ENCODE peak calls at places on chromosomes 11 and 22, in nine cellular contexts. One of them, this sample, is unnamed.

GRCh38 chr11:44906641-44907040 is 44.0 kb downstream of the TP53I11 start:
- DNase-seq in tibial artery: no peak
- DNase-seq in pancreas: no peak
- DNase-seq in AG04450: no peak
- DNase-seq in ascending aorta: no peak
- DNase-seq in testis: no peak
- DNase-seq in astrocyte: no peak
- DNase-seq in PC-3: no peak
- DNase-seq in thoracic aorta: no peak
- DNase-seq in this sample: no peak

GRCh38 chr11:2944953-2945756 is 15.9 kb upstream of the PHLDA2 start:
- DNase-seq in PC-3: no peak
- DNase-seq in thoracic aorta: peak
- DNase-seq in tibial artery: peak
- DNase-seq in testis: peak
- DNase-seq in astrocyte: peak
- DNase-seq in pancreas: peak
- DNase-seq in AG04450: peak
- DNase-seq in ascending aorta: peak
- DNase-seq in this sample: peak

GRCh38 chr11:134049303-134049702 is 19.6 kb upstream of the JAM3 start:
- DNase-seq in ascending aorta: peak
- DNase-seq in astrocyte: no peak
- DNase-seq in testis: peak
- DNase-seq in AG04450: no peak
- DNase-seq in pancreas: no peak
- DNase-seq in PC-3: no peak
- DNase-seq in tibial artery: no peak
- DNase-seq in thoracic aorta: no peak
- DNase-seq in this sample: no peak

GRCh38 chr11:108693852-108694251 is 29.0 kb downstream of the DDX10 start:
- DNase-seq in ascending aorta: no peak
- DNase-seq in astrocyte: peak
- DNase-seq in pancreas: no peak
- DNase-seq in thoracic aorta: no peak
- DNase-seq in testis: no peak
- DNase-seq in AG04450: no peak
- DNase-seq in tibial artery: no peak
- DNase-seq in PC-3: peak
- DNase-seq in this sample: peak

GRCh38 chr22:21009638-21010425 is 5.1 kb upstream of the P2RX6 start:
- DNase-seq in PC-3: peak
- DNase-seq in AG04450: no peak
- DNase-seq in tibial artery: no peak
- DNase-seq in thoracic aorta: no peak
- DNase-seq in testis: peak
- DNase-seq in ascending aorta: no peak
- DNase-seq in pancreas: peak
- DNase-seq in astrocyte: peak
- DNase-seq in this sample: peak

GRCh38 chr11:67663515-67664212 is 10.8 kb downstream of the ALDH3B2 start:
- DNase-seq in AG04450: no peak
- DNase-seq in PC-3: no peak
- DNase-seq in thoracic aorta: no peak
- DNase-seq in pancreas: no peak
- DNase-seq in astrocyte: no peak
- DNase-seq in testis: no peak
- DNase-seq in tibial artery: peak
- DNase-seq in ascending aorta: no peak
- DNase-seq in this sample: no peak

GRCh38 chr11:45405916-45406670 is 120.0 kb upstream of the SYT13 start:
- DNase-seq in astrocyte: no peak
- DNase-seq in PC-3: peak
- DNase-seq in thoracic aorta: no peak
- DNase-seq in tibial artery: no peak
- DNase-seq in pancreas: no peak
- DNase-seq in testis: no peak
- DNase-seq in ascending aorta: no peak
- DNase-seq in AG04450: no peak
- DNase-seq in this sample: no peak

GRCh38 chr22:23068832-23069385 is 1.4 kb upstream of the GNAZ start:
- DNase-seq in AG04450: no peak
- DNase-seq in PC-3: no peak
- DNase-seq in tibial artery: peak
- DNase-seq in astrocyte: no peak
- DNase-seq in ascending aorta: peak
- DNase-seq in thoracic aorta: no peak
- DNase-seq in pancreas: no peak
- DNase-seq in testis: no peak
- DNase-seq in this sample: no peak

GRCh38 chr11:48013269-48013901 is 33.0 kb downstream of the PTPRJ start:
- DNase-seq in thoracic aorta: no peak
- DNase-seq in tibial artery: peak
- DNase-seq in astrocyte: no peak
- DNase-seq in PC-3: peak
- DNase-seq in AG04450: no peak
- DNase-seq in pancreas: peak
- DNase-seq in testis: no peak
- DNase-seq in ascending aorta: no peak
- DNase-seq in this sample: no peak

GRCh38 chr11:112797072-112797471 is 164.1 kb upstream of the NCAM1 start:
- DNase-seq in tibial artery: peak
- DNase-seq in PC-3: no peak
- DNase-seq in AG04450: no peak
- DNase-seq in pancreas: no peak
- DNase-seq in astrocyte: no peak
- DNase-seq in ascending aorta: no peak
- DNase-seq in thoracic aorta: no peak
- DNase-seq in testis: no peak
- DNase-seq in this sample: no peak

GRCh38 chr11:129731316-129731715 is 84.3 kb upstream of the TMEM45B start:
- DNase-seq in pancreas: no peak
- DNase-seq in ascending aorta: no peak
- DNase-seq in PC-3: peak
- DNase-seq in AG04450: no peak
- DNase-seq in astrocyte: no peak
- DNase-seq in testis: no peak
- DNase-seq in tibial artery: no peak
- DNase-seq in thoracic aorta: no peak
- DNase-seq in this sample: peak

GRCh38 chr11:32779131-32779530 is 15.3 kb downstream of the CCDC73 start:
- DNase-seq in testis: no peak
- DNase-seq in tibial artery: no peak
- DNase-seq in astrocyte: no peak
- DNase-seq in AG04450: no peak
- DNase-seq in thoracic aorta: no peak
- DNase-seq in pancreas: no peak
- DNase-seq in ascending aorta: no peak
- DNase-seq in PC-3: no peak
- DNase-seq in this sample: no peak

GRCh38 chr22:36790648-36791047 is 14.7 kb upstream of the IFT27 start:
- DNase-seq in AG04450: no peak
- DNase-seq in thoracic aorta: no peak
- DNase-seq in testis: no peak
- DNase-seq in astrocyte: no peak
- DNase-seq in tibial artery: no peak
- DNase-seq in ascending aorta: no peak
- DNase-seq in pancreas: no peak
- DNase-seq in PC-3: no peak
- DNase-seq in this sample: no peak

GRCh38 chr11:114195981-114196731 is 100.0 kb upstream of the NNMT start:
- DNase-seq in astrocyte: no peak
- DNase-seq in testis: no peak
- DNase-seq in AG04450: no peak
- DNase-seq in ascending aorta: no peak
- DNase-seq in tibial artery: peak
- DNase-seq in thoracic aorta: no peak
- DNase-seq in PC-3: peak
- DNase-seq in pancreas: no peak
- DNase-seq in this sample: peak

GRCh38 chr22:24768537-24769374 is 5.8 kb downstream of the PIWIL3 start:
- DNase-seq in tibial artery: no peak
- DNase-seq in ascending aorta: peak
- DNase-seq in testis: peak
- DNase-seq in thoracic aorta: peak
- DNase-seq in pancreas: peak
- DNase-seq in AG04450: peak
- DNase-seq in astrocyte: peak
- DNase-seq in PC-3: peak
- DNase-seq in this sample: peak

GRCh38 chr22:30031764-30032468 is 48.3 kb upstream of the HORMAD2 start:
- DNase-seq in astrocyte: no peak
- DNase-seq in PC-3: no peak
- DNase-seq in tibial artery: no peak
- DNase-seq in thoracic aorta: no peak
- DNase-seq in AG04450: no peak
- DNase-seq in testis: no peak
- DNase-seq in pancreas: no peak
- DNase-seq in ascending aorta: no peak
- DNase-seq in this sample: no peak

GRCh38 chr11:117752721-117753237 is 44.2 kb downstream of the DSCAML1 start:
- DNase-seq in PC-3: no peak
- DNase-seq in AG04450: no peak
- DNase-seq in testis: no peak
- DNase-seq in astrocyte: no peak
- DNase-seq in pancreas: no peak
- DNase-seq in thoracic aorta: no peak
- DNase-seq in ascending aorta: no peak
- DNase-seq in tibial artery: no peak
- DNase-seq in this sample: no peak
- H3K27ac ChIP-seq in PC-3: no peak
- H3K27ac ChIP-seq in AG04450: no peak
- H3K27ac ChIP-seq in testis: no peak
- H3K27ac ChIP-seq in astrocyte: no peak
- H3K27ac ChIP-seq in pancreas: no peak
- H3K27ac ChIP-seq in thoracic aorta: no peak
- H3K27ac ChIP-seq in ascending aorta: no peak
- H3K27ac ChIP-seq in tibial artery: no peak
- H3K27ac ChIP-seq in this sample: no peak

GRCh38 chr11:57764972-57765371 is 3.4 kb downstream of the CTNND1 start:
- DNase-seq in tibial artery: no peak
- DNase-seq in ascending aorta: no peak
- DNase-seq in astrocyte: no peak
- DNase-seq in PC-3: no peak
- DNase-seq in testis: no peak
- DNase-seq in pancreas: no peak
- DNase-seq in AG04450: no peak
- DNase-seq in thoracic aorta: no peak
- DNase-seq in this sample: no peak

GRCh38 chr11:57763568-57763967 is 2.0 kb downstream of the CTNND1 start:
- DNase-seq in astrocyte: peak
- DNase-seq in pancreas: no peak
- DNase-seq in thoracic aorta: no peak
- DNase-seq in ascending aorta: no peak
- DNase-seq in tibial artery: no peak
- DNase-seq in PC-3: peak
- DNase-seq in AG04450: no peak
- DNase-seq in testis: no peak
- DNase-seq in this sample: peak

GRCh38 chr11:57761301-57762234 is at the start of gene CTNND1:
- DNase-seq in tibial artery: peak
- DNase-seq in PC-3: peak
- DNase-seq in pancreas: peak
- DNase-seq in AG04450: peak
- DNase-seq in ascending aorta: peak
- DNase-seq in astrocyte: peak
- DNase-seq in thoracic aorta: peak
- DNase-seq in testis: peak
- DNase-seq in this sample: peak

GRCh38 chr11:57762235-57762866 is 749 bp downstream of the CTNND1 start:
- DNase-seq in pancreas: no peak
- DNase-seq in thoracic aorta: no peak
- DNase-seq in ascending aorta: no peak
- DNase-seq in tibial artery: no peak
- DNase-seq in astrocyte: no peak
- DNase-seq in testis: peak
- DNase-seq in AG04450: no peak
- DNase-seq in PC-3: peak
- DNase-seq in this sample: no peak

DNA sequence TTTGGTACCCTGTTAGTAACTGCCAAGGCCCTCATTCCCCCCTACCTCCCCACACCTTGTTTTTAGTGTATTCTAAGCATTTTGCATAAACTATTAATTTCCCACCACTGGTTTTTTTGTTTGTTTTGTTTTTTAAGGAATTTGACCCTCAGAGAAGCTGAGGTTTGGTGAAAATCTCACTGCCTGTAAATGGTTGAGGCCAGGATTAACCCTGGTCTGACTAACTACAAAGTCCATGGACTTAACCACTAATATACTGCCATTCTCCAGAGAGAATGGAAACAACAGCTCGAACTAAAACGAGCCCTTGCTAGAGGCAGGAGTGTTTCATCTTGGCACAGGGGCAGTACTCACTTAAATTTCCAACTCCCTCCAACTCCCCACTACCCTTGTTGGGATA is 2.9 kb downstream of the CTNND1 start:
- DNase-seq in testis: no peak
- DNase-seq in astrocyte: no peak
- DNase-seq in pancreas: no peak
- DNase-seq in thoracic aorta: no peak
- DNase-seq in PC-3: no peak
- DNase-seq in ascending aorta: no peak
- DNase-seq in tibial artery: no peak
- DNase-seq in AG04450: no peak
- DNase-seq in this sample: no peak
- H3K27ac ChIP-seq in testis: peak
- H3K27ac ChIP-seq in astrocyte: no peak
- H3K27ac ChIP-seq in pancreas: peak
- H3K27ac ChIP-seq in thoracic aorta: no peak
- H3K27ac ChIP-seq in PC-3: no peak
- H3K27ac ChIP-seq in ascending aorta: peak
- H3K27ac ChIP-seq in tibial artery: peak
- H3K27ac ChIP-seq in AG04450: no peak
- H3K27ac ChIP-seq in this sample: peak

DNA sequence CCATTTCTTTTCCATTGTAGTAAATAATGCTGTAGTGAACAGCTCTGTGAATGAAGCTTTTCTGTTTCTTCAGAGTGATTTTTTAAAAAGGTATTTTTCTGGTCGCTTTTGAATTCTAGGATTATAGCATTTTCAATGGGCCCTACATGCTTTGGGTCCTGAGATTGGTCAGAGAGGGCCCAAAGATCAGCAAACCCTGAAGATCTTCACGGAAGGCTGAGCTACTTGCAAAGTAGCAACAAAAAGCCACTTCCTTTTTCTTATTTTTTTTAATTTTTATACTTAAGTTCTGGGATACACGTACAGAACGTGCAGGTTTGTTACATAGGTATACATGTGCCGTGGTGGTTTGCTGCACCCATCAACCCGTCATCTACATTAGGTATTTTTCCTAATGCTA is 200.5 kb downstream of the FAT3 start:
- DNase-seq in thoracic aorta: no peak
- DNase-seq in PC-3: no peak
- DNase-seq in testis: no peak
- DNase-seq in tibial artery: no peak
- DNase-seq in pancreas: no peak
- DNase-seq in astrocyte: no peak
- DNase-seq in AG04450: no peak
- DNase-seq in ascending aorta: no peak
- DNase-seq in this sample: no peak
- H3K27ac ChIP-seq in thoracic aorta: no peak
- H3K27ac ChIP-seq in PC-3: no peak
- H3K27ac ChIP-seq in testis: no peak
- H3K27ac ChIP-seq in tibial artery: no peak
- H3K27ac ChIP-seq in pancreas: no peak
- H3K27ac ChIP-seq in astrocyte: no peak
- H3K27ac ChIP-seq in AG04450: no peak
- H3K27ac ChIP-seq in ascending aorta: no peak
- H3K27ac ChIP-seq in this sample: no peak

GRCh38 chr11:111351374-111352081 is 27.5 kb downstream of the POU2AF1 start:
- DNase-seq in PC-3: no peak
- DNase-seq in tibial artery: no peak
- DNase-seq in AG04450: no peak
- DNase-seq in astrocyte: no peak
- DNase-seq in ascending aorta: no peak
- DNase-seq in testis: no peak
- DNase-seq in pancreas: no peak
- DNase-seq in thoracic aorta: no peak
- DNase-seq in this sample: no peak
- H3K27ac ChIP-seq in PC-3: no peak
- H3K27ac ChIP-seq in tibial artery: no peak
- H3K27ac ChIP-seq in AG04450: no peak
- H3K27ac ChIP-seq in astrocyte: no peak
- H3K27ac ChIP-seq in ascending aorta: no peak
- H3K27ac ChIP-seq in testis: peak
- H3K27ac ChIP-seq in pancreas: peak
- H3K27ac ChIP-seq in thoracic aorta: no peak
- H3K27ac ChIP-seq in this sample: no peak